ENCODE peak calls at places on chromosomes 7 and 10, in seven cellular contexts. M is left ventricle myocardium inferior; G is fibroblast of villous mesenchyme; F is heart right ventricle; I is stimulated activated CD4-positive, alpha-beta T cell treated with anti-CD3 and anti-CD28 coated beads, Interleukin-4, amount 100 ng/mL, for 1 hour; D is A172; B is dermis microvascular lymphatic vessel endothelial cell. H is an unnamed sample.

GRCh38 chr7:155925682-155926081 is 113.4 kb upstream of the SHH start:
- DNase-seq in M (no peak), G (no peak), F (no peak), I (no peak), B (no peak), D (no peak), H (no peak)

GRCh38 chr10:89861584-89862287 is 160.3 kb downstream of the KIF20B start:
- DNase-seq in B (no peak), D (peak; percentile 60), F (no peak), I (peak; percentile 5), M (no peak), G (peak; percentile 75), H (peak; percentile 83)

GRCh38 chr7:151875862-151876111 is 1.1 kb downstream of the PRKAG2 start:
- DNase-seq in D (peak; percentile 21), G (peak; percentile 33), B (peak; percentile 65), I (no peak), F (no peak), M (no peak), H (peak; percentile 52)

GRCh38 chr10:79308016-79308415 is 39.3 kb upstream of the PPIF start:
- DNase-seq in G (no peak), F (peak; percentile 1), I (no peak), M (peak; percentile 6), B (no peak), D (no peak), H (no peak)

GRCh38 chr10:69372126-69372980 is 44.4 kb downstream of the TACR2 start:
- DNase-seq in M (no peak), F (no peak), D (no peak), G (peak; percentile 56), B (no peak), I (no peak), H (peak; percentile 34)

GRCh38 chr10:16494174-16494573 is 27.5 kb downstream of the C1QL3 start:
- DNase-seq in I (no peak), B (no peak), D (no peak), M (no peak), G (no peak), F (no peak), H (no peak)

GRCh38 chr7:3087243-3087642 is 43.6 kb upstream of the CARD11 start:
- DNase-seq in F (no peak), D (peak; percentile 68), M (no peak), B (peak; percentile 9), I (no peak), G (peak; percentile 43), H (peak; percentile 85)

GRCh38 chr10:23157691-23158369 is 34.3 kb upstream of the PTF1A start:
- DNase-seq in G (peak; percentile 48), I (no peak), D (peak; percentile 42), B (peak; percentile 47), F (no peak), M (no peak), H (peak; percentile 63)

GRCh38 chr7:157949711-157950110 is 612.9 kb downstream of the DNAJB6 start:
- DNase-seq in F (no peak), M (no peak), I (no peak), D (peak; percentile 40), B (no peak), G (no peak), H (no peak)

GRCh38 chr7:39453743-39454355 is 112.4 kb upstream of the YAE1 start:
- DNase-seq in D (peak; percentile 49), F (no peak), M (no peak), G (peak; percentile 58), I (peak; percentile 37), B (peak; percentile 64), H (peak; percentile 48)

GRCh38 chr10:13852872-13853271 is 266.1 kb downstream of the PRPF18 start:
- DNase-seq in B (no peak), D (no peak), M (no peak), G (no peak), I (no peak), F (no peak), H (no peak)

GRCh38 chr7:26681819-26682418 is 182.5 kb downstream of the SKAP2 start:
- DNase-seq in M (no peak), G (peak; percentile 32), B (peak; percentile 39), I (no peak), D (peak; percentile 22), F (no peak), H (peak; percentile 34)

GRCh38 chr10:128727114-128727513 is 600.9 kb upstream of the MKI67 start:
- DNase-seq in M (no peak), F (no peak), D (no peak), G (no peak), B (no peak), I (no peak), H (no peak)

GRCh38 chr10:43233601-43234430 is 33.0 kb downstream of the RASGEF1A start:
- DNase-seq in M (no peak), D (no peak), G (no peak), F (no peak), I (no peak), B (no peak), H (no peak)

GRCh38 chr7:151351027-151351426 is 9.4 kb downstream of the NUB1 start:
- DNase-seq in B (no peak), D (no peak), I (peak; percentile 58), F (no peak), G (no peak), M (no peak), H (no peak)

GRCh38 chr10:30727524-30727923 is 98.0 kb upstream of the LYZL2 start:
- DNase-seq in M (no peak), F (no peak), D (no peak), B (no peak), G (no peak), I (no peak), H (no peak)

GRCh38 chr7:137847418-137848050 is 760 bp upstream of the DGKI start:
- DNase-seq in F (no peak), M (no peak), I (no peak), B (peak; percentile 7), D (no peak), G (peak; percentile 44), H (peak; percentile 20)

GRCh38 chr7:119436882-119437281 is 836.1 kb upstream of the KCND2 start:
- DNase-seq in B (no peak), M (no peak), D (no peak), I (no peak), F (no peak), G (no peak), H (no peak)

GRCh38 chr10:59002011-59002410 is 174.4 kb upstream of the PHYHIPL start:
- DNase-seq in G (no peak), D (no peak), M (no peak), F (no peak), I (no peak), B (no peak), H (no peak)

GRCh38 chr7:117250801-117251200 is 72.1 kb downstream of the WNT2 start:
- DNase-seq in F (no peak), I (no peak), D (no peak), G (peak; percentile 83), B (no peak), M (no peak), H (peak; percentile 18)

H was measured in mesenchymal stem cell.